ENCODE peak calls at places on chromosomes 11 and 22, in eight cellular contexts. I is GM06990, A is nephron progenitor cell, Z is A549, J is heart left ventricle, G is progenitor cell of endocrine pancreas, S is AG10803, W is upper lobe of right lung. V is an unnamed sample.

GRCh38 chr11:120647681-120648080 is 136.1 kb downstream of the GRIK4 start:
- DNase-seq in I (no peak), A (no peak), Z (no peak), J (no peak), G (no peak), S (no peak), W (peak), V (no peak)

GRCh38 chr11:106276126-106276525 is 198.7 kb downstream of the AASDHPPT start:
- DNase-seq in I (no peak), A (no peak), Z (no peak), J (no peak), G (no peak), S (peak), W (no peak), V (no peak)

GRCh38 chr11:109956124-109956793 is 136.9 kb upstream of the ZC3H12C start:
- DNase-seq in I (no peak), A (no peak), Z (no peak), J (no peak), G (no peak), S (no peak), W (no peak), V (no peak)

GRCh38 chr11:126348806-126349582 is 6.5 kb upstream of the ST3GAL4 start:
- DNase-seq in I (no peak), A (no peak), Z (no peak), J (no peak), G (no peak), S (peak), W (no peak), V (no peak)

GRCh38 chr22:49163258-49163959 is 664.3 kb downstream of the BRD1 start:
- DNase-seq in I (no peak), A (no peak), Z (no peak), J (no peak), G (no peak), S (no peak), W (no peak), V (no peak)

GRCh38 chr22:17412232-17412631 is 43.0 kb downstream of the CECR2 start:
- DNase-seq in I (no peak), A (no peak), Z (no peak), J (no peak), G (no peak), S (no peak), W (peak), V (peak)

GRCh38 chr22:22855617-22856308 is 31.9 kb upstream of the IGLL5 start:
- DNase-seq in I (no peak), A (peak), Z (no peak), J (no peak), G (peak), S (no peak), W (no peak), V (peak)

GRCh38 chr11:74446445-74446844 is 20.9 kb downstream of the KCNE3 start:
- DNase-seq in I (no peak), A (no peak), Z (no peak), J (no peak), G (no peak), S (peak), W (no peak), V (no peak)

GRCh38 chr11:65114538-65115171 is 2.8 kb downstream of the ZNHIT2 start:
- DNase-seq in I (no peak), A (no peak), Z (no peak), J (peak), G (no peak), S (no peak), W (no peak), V (no peak)

GRCh38 chr11:10792385-10793068 is 16.2 kb downstream of the EIF4G2 start:
- DNase-seq in I (peak), A (peak), Z (peak), J (peak), G (peak), S (peak), W (peak), V (peak)

GRCh38 chr11:44158384-44158783 is 62.9 kb downstream of the EXT2 start:
- DNase-seq in I (no peak), A (no peak), Z (no peak), J (no peak), G (no peak), S (no peak), W (no peak), V (no peak)

GRCh38 chr11:32892355-32893090 is at the start of gene QSER1:
- DNase-seq in I (peak), A (peak), Z (peak), J (peak), G (peak), S (peak), W (peak), V (peak)

GRCh38 chr22:22752556-22753477 is 108.4 kb downstream of the GGTLC2 start:
- DNase-seq in I (no peak), A (no peak), Z (no peak), J (no peak), G (no peak), S (peak), W (no peak), V (no peak)

GRCh38 chr11:69352715-69353325 is 58.9 kb downstream of the MYEOV start:
- DNase-seq in I (no peak), A (no peak), Z (peak), J (no peak), G (no peak), S (peak), W (no peak), V (no peak)

GRCh38 chr22:27207907-27208306 is 550.5 kb downstream of the MIAT start:
- DNase-seq in I (no peak), A (no peak), Z (peak), J (no peak), G (no peak), S (peak), W (no peak), V (peak)

GRCh38 chr22:24441406-24442351 is 14.3 kb downstream of the ADORA2A start:
- DNase-seq in I (no peak), A (no peak), Z (no peak), J (no peak), G (no peak), S (no peak), W (no peak), V (peak)

GRCh38 chr11:28834877-28835276 is 726.7 kb downstream of the METTL15 start:
- DNase-seq in I (no peak), A (no peak), Z (no peak), J (no peak), G (no peak), S (peak), W (no peak), V (no peak)

GRCh38 chr22:20746466-20747189 is 27.3 kb upstream of the SERPIND1 start:
- DNase-seq in I (no peak), A (no peak), Z (no peak), J (no peak), G (no peak), S (no peak), W (no peak), V (no peak)

GRCh38 chr11:12778506-12778905 is 104.3 kb downstream of the TEAD1 start:
- DNase-seq in I (no peak), A (no peak), Z (no peak), J (no peak), G (no peak), S (peak), W (no peak), V (no peak)

GRCh38 chr22:49308300-49308699 is 519.4 kb downstream of the BRD1 start:
- DNase-seq in I (no peak), A (no peak), Z (no peak), J (no peak), G (no peak), S (no peak), W (no peak), V (no peak)

GRCh38 chr22:46695346-46696224 is 42.5 kb downstream of the CERK start:
- DNase-seq in I (no peak), A (no peak), Z (no peak), J (no peak), G (no peak), S (no peak), W (no peak), V (no peak)

GRCh38 chr11:59611570-59612565 is 3.7 kb downstream of the OSBP start:
- DNase-seq in I (no peak), A (no peak), Z (no peak), J (no peak), G (no peak), S (peak), W (no peak), V (no peak)

GRCh38 chr22:46121523-46122287 is 28.6 kb upstream of the PPARA start:
- DNase-seq in I (no peak), A (no peak), Z (no peak), J (no peak), G (no peak), S (peak), W (no peak), V (no peak)

GRCh38 chr11:70183483-70184176 is 19.5 kb upstream of the FADD start:
- DNase-seq in I (no peak), A (no peak), Z (no peak), J (no peak), G (no peak), S (no peak), W (no peak), V (no peak)

GRCh38 chr11:132278801-132279574 is 908.6 kb downstream of the NTM start:
- DNase-seq in I (no peak), A (no peak), Z (no peak), J (no peak), G (no peak), S (peak), W (no peak), V (no peak)

GRCh38 chr11:124644426-124645280 is 22.0 kb downstream of the TBRG1 start:
- DNase-seq in I (no peak), A (peak), Z (peak), J (peak), G (peak), S (peak), W (peak), V (peak)

GRCh38 chr11:74233683-74234082 is 62.6 kb downstream of the PPME1 start:
- DNase-seq in I (no peak), A (no peak), Z (no peak), J (no peak), G (no peak), S (no peak), W (no peak), V (no peak)

GRCh38 chr11:61082931-61083531 is 19.3 kb upstream of the CD5 start:
- DNase-seq in I (no peak), A (no peak), Z (no peak), J (no peak), G (no peak), S (no peak), W (no peak), V (no peak)

GRCh38 chr11:73862971-73863370 is 13.7 kb downstream of the COA4 start:
- DNase-seq in I (no peak), A (no peak), Z (no peak), J (no peak), G (no peak), S (no peak), W (no peak), V (no peak)

GRCh38 chr11:87445002-87445401 is 407.3 kb downstream of the TMEM135 start:
- DNase-seq in I (no peak), A (no peak), Z (no peak), J (no peak), G (no peak), S (peak), W (no peak), V (no peak)

DNA sequence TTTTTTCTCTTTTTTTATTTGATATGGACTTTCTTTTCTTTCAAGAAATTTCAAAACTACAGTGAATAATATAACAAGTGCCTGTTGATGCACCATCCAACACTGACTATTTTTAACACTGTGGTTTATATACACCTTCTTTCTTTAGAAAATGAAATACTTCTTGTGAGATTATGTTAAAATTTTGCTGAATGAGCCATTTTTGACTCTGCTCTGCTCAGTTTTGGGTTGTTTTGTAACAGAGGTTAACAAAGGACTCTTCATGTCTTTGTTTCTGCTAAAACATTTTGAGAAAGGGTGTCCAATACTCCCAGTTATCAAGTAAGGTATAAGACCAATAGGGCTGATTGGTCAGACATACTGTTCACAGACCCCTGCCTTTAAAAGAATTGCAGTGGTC is 44.0 kb upstream of the TENM4 start:
- DNase-seq in I (no peak), A (no peak), Z (no peak), J (no peak), G (no peak), S (no peak), W (no peak), V (no peak)
- TF ChIP-seq CTCF in I (no peak), A (no peak), Z (no peak), J (no peak), G (no peak), S (no peak), W (no peak), V (no peak)

DNA sequence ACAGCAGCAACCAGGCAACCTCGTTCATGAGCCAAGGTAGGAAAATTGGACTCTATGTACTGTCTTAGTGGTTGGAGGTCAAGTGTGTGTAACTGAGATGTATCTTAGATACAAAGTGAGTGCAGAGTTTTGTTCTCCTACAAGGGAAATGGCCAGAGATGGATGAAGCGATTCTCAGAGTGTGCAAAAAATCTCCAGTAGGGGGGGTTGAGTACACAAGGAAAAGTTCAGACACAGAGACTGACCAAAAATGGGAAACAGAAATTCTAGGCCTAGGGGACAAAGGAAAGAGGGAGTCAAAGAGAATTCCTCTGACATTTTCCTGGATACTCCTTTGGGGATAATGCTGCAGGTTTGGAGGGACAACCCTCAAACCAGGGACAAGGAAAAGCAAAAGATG is 38.2 kb upstream of the OR5AK2 start:
- DNase-seq in I (no peak), A (no peak), Z (no peak), J (no peak), G (no peak), S (no peak), W (no peak), V (no peak)
- TF ChIP-seq CTCF in I (no peak), A (no peak), Z (no peak), J (no peak), G (peak), S (no peak), W (no peak), V (no peak)

GRCh38 chr11:40125054-40125453 is 1334.4 kb downstream of the LRRC4C start:
- DNase-seq in I (no peak), A (no peak), Z (no peak), J (no peak), G (no peak), S (no peak), W (no peak), V (no peak)
- TF ChIP-seq CTCF in I (no peak), A (peak), Z (no peak), J (no peak), G (peak), S (no peak), W (peak), V (peak)

DNA sequence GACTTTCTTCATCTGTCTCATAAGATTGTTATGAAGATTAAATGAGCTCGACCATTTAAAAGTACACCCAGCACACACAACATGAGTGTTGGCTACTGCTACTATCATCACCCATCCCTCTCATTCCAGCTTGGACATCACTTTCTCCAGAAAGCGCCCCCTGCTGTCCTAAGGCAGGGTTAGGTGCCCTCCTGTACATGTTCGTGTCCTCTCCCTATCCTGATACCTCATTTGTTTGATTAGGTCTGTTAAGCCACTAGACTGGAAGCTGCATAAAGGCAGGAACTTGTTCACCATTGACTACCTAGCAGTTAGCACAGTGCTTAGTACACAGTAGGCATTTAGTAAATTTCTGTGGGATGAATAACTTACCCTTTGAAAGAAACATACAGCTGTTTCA is 85.5 kb downstream of the ENTHD1 start:
- DNase-seq in I (no peak), A (peak), Z (peak), J (no peak), G (no peak), S (no peak), W (no peak), V (peak)
- TF ChIP-seq CTCF in I (peak), A (peak), Z (no peak), J (no peak), G (peak), S (peak), W (peak), V (no peak)

DNA sequence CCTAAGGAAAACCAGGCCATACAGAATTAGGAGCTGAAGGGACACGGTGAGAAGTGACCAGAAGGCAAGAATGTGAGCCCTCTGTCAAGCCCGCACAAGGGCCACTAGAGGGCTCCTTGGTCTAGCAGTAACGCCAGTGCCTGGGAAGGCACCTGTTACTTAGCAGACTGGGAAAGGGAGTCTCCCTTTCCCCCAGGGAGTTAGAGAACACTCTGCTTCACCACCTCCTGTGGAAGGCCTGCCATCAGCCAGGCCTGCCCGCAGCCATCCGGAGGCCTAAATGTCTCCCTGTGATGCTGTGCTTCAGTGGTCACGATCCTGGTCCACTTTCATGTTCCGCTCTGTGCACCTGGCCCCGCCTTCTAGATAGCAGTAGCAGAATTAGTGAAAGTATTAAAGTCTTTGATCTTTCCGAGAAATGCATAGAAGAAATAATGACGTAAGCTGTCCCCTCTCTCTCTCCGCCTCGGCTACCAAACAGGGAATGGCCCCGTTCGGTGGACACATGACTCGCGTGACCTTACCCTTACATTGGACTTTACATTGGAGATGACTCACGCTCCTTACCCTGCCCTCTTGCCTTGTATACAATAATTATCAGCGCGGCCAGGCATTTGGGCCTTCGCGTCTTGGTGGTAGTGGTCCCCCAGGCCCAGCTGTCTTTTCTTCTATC is 10.7 kb upstream of the GSTP1 start:
- DNase-seq in I (no peak), A (no peak), Z (no peak), J (peak), G (peak), S (peak), W (peak), V (peak)
- TF ChIP-seq CTCF in I (peak), A (peak), Z (peak), J (peak), G (peak), S (peak), W (peak), V (no peak)

DNA sequence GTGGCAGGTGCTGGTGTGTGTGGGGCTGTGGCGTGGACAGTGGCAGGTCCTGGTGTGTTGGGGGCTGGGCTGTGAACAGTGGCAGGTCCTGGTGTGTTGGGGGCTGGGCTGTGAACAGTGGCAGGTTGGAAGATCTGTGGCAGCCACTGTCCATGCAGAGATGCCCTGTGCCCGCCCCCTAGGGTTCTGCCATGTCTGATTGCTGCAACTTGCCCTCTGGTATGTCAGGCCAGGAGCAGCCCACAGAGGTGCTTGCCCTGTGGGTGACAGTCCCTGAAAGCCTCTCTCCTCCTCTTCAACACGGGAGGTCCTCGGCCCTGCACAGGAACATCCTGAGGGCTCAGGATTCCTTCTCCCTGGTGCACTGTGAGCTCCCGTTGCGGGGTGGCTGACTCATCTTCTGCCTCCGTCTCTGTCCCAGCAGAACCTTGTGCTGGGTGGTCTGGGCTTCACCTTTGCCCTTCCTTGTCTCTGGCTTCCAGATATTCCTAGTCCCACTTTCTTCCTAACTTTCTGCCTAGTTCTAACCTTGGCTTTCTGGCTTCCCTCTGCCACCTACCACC is 13.5 kb downstream of the OPCML start:
- DNase-seq in I (no peak), A (no peak), Z (no peak), J (no peak), G (no peak), S (no peak), W (no peak), V (no peak)
- TF ChIP-seq CTCF in I (no peak), A (no peak), Z (no peak), J (no peak), G (no peak), S (no peak), W (no peak), V (no peak)

V was measured in glutamatergic neuron.